ENCODE peak calls at places on chromosomes 1 and 21, in ten cellular contexts. X is activated naive CD4-positive, alpha-beta T cell; G is activated T-helper 9 cell treated with anti-CD3 and anti-CD28 coated beads, Interleukin-2, amount 50 U/mL, for 16 hours; H is GM23338; F is mucosa of descending colon; L is GF-D8; W is right cardiac atrium; Z is stimulated activated CD8-positive, alpha-beta memory T cell treated with anti-CD3 and anti-CD28 coated beads, Interleukin-15, amount 100 ng/mL, for 24 hours; J is neural crest cell; S is testis. K is an unnamed sample.

GRCh38 chr1:12570291-12570690 is 47.7 kb downstream of the DHRS3 start:
- DNase-seq in J (no peak), F (no peak), H (no peak), S (no peak), Z (no peak), X (no peak), L (no peak), W (no peak), G (no peak), K (no peak)

GRCh38 chr1:9350011-9350907 is 57.6 kb downstream of the SPSB1 start:
- DNase-seq in Z (no peak), J (no peak), H (no peak), W (peak; percentile 78), G (no peak), S (no peak), F (no peak), L (no peak), X (no peak), K (peak; percentile 76)

GRCh38 chr1:60715970-60716369 is 366.4 kb upstream of the NFIA start:
- DNase-seq in H (no peak), Z (no peak), J (no peak), G (no peak), W (no peak), S (no peak), X (no peak), L (no peak), F (no peak), K (no peak)

GRCh38 chr1:5745776-5746610 is 246.2 kb downstream of the NPHP4 start:
- DNase-seq in H (peak; percentile 43), X (no peak), G (peak; percentile 11), J (peak; percentile 85), W (peak; percentile 85), Z (peak; percentile 28), F (peak; percentile 67), L (no peak), S (peak; percentile 80), K (peak; percentile 89)

GRCh38 chr21:42378418-42378817 is 12.1 kb upstream of the TFF1 start:
- DNase-seq in J (no peak), S (no peak), H (no peak), X (no peak), G (no peak), L (no peak), F (no peak), Z (no peak), W (no peak), K (no peak)

GRCh38 chr1:58143972-58144752 is 402.4 kb downstream of the OMA1 start:
- DNase-seq in Z (no peak), S (no peak), F (no peak), H (no peak), J (no peak), W (no peak), G (no peak), L (no peak), X (no peak), K (no peak)

GRCh38 chr1:240278082-240278481 is 186.4 kb downstream of the FMN2 start:
- DNase-seq in H (no peak), X (no peak), W (no peak), L (no peak), J (no peak), Z (no peak), F (no peak), S (no peak), G (no peak), K (no peak)

GRCh38 chr1:2137257-2138121 is 57.1 kb downstream of the FAAP20 start:
- DNase-seq in H (no peak), X (no peak), J (no peak), G (no peak), L (no peak), Z (no peak), W (peak; percentile 48), S (no peak), F (peak; percentile 74), K (no peak)

GRCh38 chr1:117427297-117427696 is 60.0 kb downstream of the MAN1A2 start:
- DNase-seq in S (no peak), Z (no peak), H (no peak), W (no peak), X (no peak), L (no peak), J (no peak), G (no peak), F (no peak), K (no peak)

GRCh38 chr1:21490774-21491482 is 18.3 kb upstream of the ALPL start:
- DNase-seq in H (peak; percentile 74), X (no peak), Z (no peak), G (no peak), L (no peak), J (no peak), F (peak; percentile 42), S (no peak), W (no peak), K (no peak)

GRCh38 chr1:230283678-230284077 is 142.5 kb downstream of the PGBD5 start:
- DNase-seq in W (no peak), S (no peak), H (no peak), X (no peak), F (no peak), L (no peak), J (no peak), G (no peak), Z (no peak), K (no peak)

GRCh38 chr1:20702416-20702815 is 15.4 kb downstream of the KIF17 start:
- DNase-seq in X (no peak), J (no peak), Z (no peak), S (no peak), F (no peak), G (no peak), H (no peak), L (no peak), W (no peak), K (peak; percentile 32)

GRCh38 chr1:11982010-11982392 is 1.8 kb downstream of the MFN2 start:
- DNase-seq in G (no peak), Z (no peak), X (no peak), W (no peak), S (no peak), J (no peak), H (peak; percentile 26), L (no peak), F (no peak), K (no peak)

K was measured in left kidney.